ENCODE peak calls at places on chromosomes 16 and 17, in nine cellular contexts. One of them, this sample, is unnamed.

GRCh38 chr16:75048051-75048450 is 49.2 kb downstream of the ZNRF1 start:
- DNase-seq in endothelial cell: no peak
- DNase-seq in GM06990: no peak
- DNase-seq in CD8-positive, alpha-beta T cell: no peak
- DNase-seq in CD4-positive, alpha-beta T cell: no peak
- DNase-seq in tibial nerve: no peak
- DNase-seq in kidney epithelial cell: no peak
- DNase-seq in thoracic aorta: no peak
- DNase-seq in astrocyte of the cerebellum: no peak
- DNase-seq in this sample: no peak

GRCh38 chr16:27367463-27368357 is 34.3 kb upstream of the IL21R start:
- DNase-seq in thoracic aorta: peak
- DNase-seq in GM06990: peak
- DNase-seq in endothelial cell: peak
- DNase-seq in astrocyte of the cerebellum: peak
- DNase-seq in tibial nerve: peak
- DNase-seq in kidney epithelial cell: no peak
- DNase-seq in CD8-positive, alpha-beta T cell: peak
- DNase-seq in CD4-positive, alpha-beta T cell: peak
- DNase-seq in this sample: peak

GRCh38 chr17:58960068-58960467 is 146.6 kb downstream of the TRIM37 start:
- DNase-seq in endothelial cell: no peak
- DNase-seq in CD8-positive, alpha-beta T cell: no peak
- DNase-seq in tibial nerve: no peak
- DNase-seq in astrocyte of the cerebellum: peak
- DNase-seq in GM06990: peak
- DNase-seq in CD4-positive, alpha-beta T cell: no peak
- DNase-seq in thoracic aorta: no peak
- DNase-seq in kidney epithelial cell: peak
- DNase-seq in this sample: no peak

GRCh38 chr17:75557852-75558665 is 29.5 kb upstream of the MYO15B start:
- DNase-seq in tibial nerve: no peak
- DNase-seq in astrocyte of the cerebellum: no peak
- DNase-seq in CD4-positive, alpha-beta T cell: no peak
- DNase-seq in endothelial cell: no peak
- DNase-seq in thoracic aorta: no peak
- DNase-seq in kidney epithelial cell: no peak
- DNase-seq in CD8-positive, alpha-beta T cell: no peak
- DNase-seq in GM06990: no peak
- DNase-seq in this sample: no peak

GRCh38 chr16:56558024-56558747 is 6.7 kb upstream of the MT4 start:
- DNase-seq in CD4-positive, alpha-beta T cell: no peak
- DNase-seq in CD8-positive, alpha-beta T cell: no peak
- DNase-seq in thoracic aorta: no peak
- DNase-seq in tibial nerve: no peak
- DNase-seq in astrocyte of the cerebellum: peak
- DNase-seq in endothelial cell: no peak
- DNase-seq in GM06990: no peak
- DNase-seq in kidney epithelial cell: peak
- DNase-seq in this sample: no peak

GRCh38 chr17:68790931-68791330 is 164.3 kb downstream of the ABCA8 start:
- DNase-seq in endothelial cell: no peak
- DNase-seq in CD8-positive, alpha-beta T cell: no peak
- DNase-seq in tibial nerve: no peak
- DNase-seq in CD4-positive, alpha-beta T cell: no peak
- DNase-seq in kidney epithelial cell: no peak
- DNase-seq in GM06990: no peak
- DNase-seq in thoracic aorta: no peak
- DNase-seq in astrocyte of the cerebellum: no peak
- DNase-seq in this sample: no peak

GRCh38 chr17:13562271-13562800 is 39.4 kb downstream of the HS3ST3A1 start:
- DNase-seq in kidney epithelial cell: peak
- DNase-seq in tibial nerve: no peak
- DNase-seq in endothelial cell: no peak
- DNase-seq in thoracic aorta: no peak
- DNase-seq in GM06990: no peak
- DNase-seq in astrocyte of the cerebellum: no peak
- DNase-seq in CD8-positive, alpha-beta T cell: no peak
- DNase-seq in CD4-positive, alpha-beta T cell: no peak
- DNase-seq in this sample: no peak

GRCh38 chr17:41904242-41904841 is 14.4 kb downstream of the ACLY start:
- DNase-seq in thoracic aorta: no peak
- DNase-seq in tibial nerve: no peak
- DNase-seq in kidney epithelial cell: no peak
- DNase-seq in astrocyte of the cerebellum: no peak
- DNase-seq in GM06990: no peak
- DNase-seq in endothelial cell: no peak
- DNase-seq in CD4-positive, alpha-beta T cell: no peak
- DNase-seq in CD8-positive, alpha-beta T cell: no peak
- DNase-seq in this sample: no peak

GRCh38 chr17:83201206-83202001 is 122.0 kb downstream of the METRNL start:
- DNase-seq in CD4-positive, alpha-beta T cell: no peak
- DNase-seq in kidney epithelial cell: no peak
- DNase-seq in astrocyte of the cerebellum: no peak
- DNase-seq in GM06990: no peak
- DNase-seq in endothelial cell: peak
- DNase-seq in thoracic aorta: no peak
- DNase-seq in tibial nerve: peak
- DNase-seq in CD8-positive, alpha-beta T cell: no peak
- DNase-seq in this sample: peak

GRCh38 chr16:87271256-87271655 is 45.9 kb downstream of the C16orf95 start:
- DNase-seq in astrocyte of the cerebellum: no peak
- DNase-seq in GM06990: no peak
- DNase-seq in endothelial cell: no peak
- DNase-seq in thoracic aorta: no peak
- DNase-seq in CD8-positive, alpha-beta T cell: no peak
- DNase-seq in kidney epithelial cell: no peak
- DNase-seq in CD4-positive, alpha-beta T cell: no peak
- DNase-seq in tibial nerve: no peak
- DNase-seq in this sample: no peak

GRCh38 chr16:83328936-83329335 is 478.8 kb upstream of the HSBP1 start:
- DNase-seq in CD8-positive, alpha-beta T cell: no peak
- DNase-seq in tibial nerve: no peak
- DNase-seq in GM06990: no peak
- DNase-seq in CD4-positive, alpha-beta T cell: no peak
- DNase-seq in astrocyte of the cerebellum: no peak
- DNase-seq in kidney epithelial cell: no peak
- DNase-seq in endothelial cell: no peak
- DNase-seq in thoracic aorta: no peak
- DNase-seq in this sample: no peak

GRCh38 chr16:83335076-83335475 is 472.7 kb upstream of the HSBP1 start:
- DNase-seq in CD4-positive, alpha-beta T cell: no peak
- DNase-seq in astrocyte of the cerebellum: no peak
- DNase-seq in thoracic aorta: no peak
- DNase-seq in CD8-positive, alpha-beta T cell: no peak
- DNase-seq in kidney epithelial cell: no peak
- DNase-seq in GM06990: no peak
- DNase-seq in endothelial cell: no peak
- DNase-seq in tibial nerve: no peak
- DNase-seq in this sample: no peak

GRCh38 chr16:83329466-83329865 is 478.3 kb upstream of the HSBP1 start:
- DNase-seq in endothelial cell: no peak
- DNase-seq in kidney epithelial cell: no peak
- DNase-seq in CD8-positive, alpha-beta T cell: no peak
- DNase-seq in thoracic aorta: no peak
- DNase-seq in CD4-positive, alpha-beta T cell: no peak
- DNase-seq in GM06990: no peak
- DNase-seq in tibial nerve: no peak
- DNase-seq in astrocyte of the cerebellum: no peak
- DNase-seq in this sample: no peak

DNA sequence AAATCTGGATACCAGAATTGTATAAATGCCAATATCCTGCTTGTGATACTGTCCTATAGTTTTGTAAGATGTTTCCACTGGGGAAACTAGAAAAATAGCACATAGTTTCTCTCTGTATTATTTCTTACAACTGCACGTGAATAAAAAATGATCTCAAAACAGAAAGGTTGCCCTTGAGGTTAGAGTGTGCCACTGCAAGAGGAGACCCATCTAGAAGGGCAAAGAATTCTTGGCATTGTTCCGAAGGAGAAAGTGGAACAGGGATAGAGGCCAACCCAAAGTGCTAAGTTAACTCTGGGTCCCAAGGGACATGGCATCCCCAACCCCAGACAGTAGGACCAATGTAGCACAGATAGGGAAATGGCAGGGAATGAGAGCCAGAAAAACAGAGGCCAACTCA is 477.5 kb upstream of the HSBP1 start:
- DNase-seq in astrocyte of the cerebellum: no peak
- DNase-seq in thoracic aorta: no peak
- DNase-seq in CD8-positive, alpha-beta T cell: no peak
- DNase-seq in CD4-positive, alpha-beta T cell: no peak
- DNase-seq in tibial nerve: no peak
- DNase-seq in GM06990: no peak
- DNase-seq in kidney epithelial cell: no peak
- DNase-seq in endothelial cell: no peak
- DNase-seq in this sample: no peak
- TF ChIP-seq CTCF in astrocyte of the cerebellum: no peak
- TF ChIP-seq CTCF in thoracic aorta: no peak
- TF ChIP-seq CTCF in CD8-positive, alpha-beta T cell: no peak
- TF ChIP-seq CTCF in CD4-positive, alpha-beta T cell: no peak
- TF ChIP-seq CTCF in tibial nerve: no peak
- TF ChIP-seq CTCF in GM06990: no peak
- TF ChIP-seq CTCF in kidney epithelial cell: no peak
- TF ChIP-seq CTCF in endothelial cell: peak
- TF ChIP-seq CTCF in this sample: no peak

DNA sequence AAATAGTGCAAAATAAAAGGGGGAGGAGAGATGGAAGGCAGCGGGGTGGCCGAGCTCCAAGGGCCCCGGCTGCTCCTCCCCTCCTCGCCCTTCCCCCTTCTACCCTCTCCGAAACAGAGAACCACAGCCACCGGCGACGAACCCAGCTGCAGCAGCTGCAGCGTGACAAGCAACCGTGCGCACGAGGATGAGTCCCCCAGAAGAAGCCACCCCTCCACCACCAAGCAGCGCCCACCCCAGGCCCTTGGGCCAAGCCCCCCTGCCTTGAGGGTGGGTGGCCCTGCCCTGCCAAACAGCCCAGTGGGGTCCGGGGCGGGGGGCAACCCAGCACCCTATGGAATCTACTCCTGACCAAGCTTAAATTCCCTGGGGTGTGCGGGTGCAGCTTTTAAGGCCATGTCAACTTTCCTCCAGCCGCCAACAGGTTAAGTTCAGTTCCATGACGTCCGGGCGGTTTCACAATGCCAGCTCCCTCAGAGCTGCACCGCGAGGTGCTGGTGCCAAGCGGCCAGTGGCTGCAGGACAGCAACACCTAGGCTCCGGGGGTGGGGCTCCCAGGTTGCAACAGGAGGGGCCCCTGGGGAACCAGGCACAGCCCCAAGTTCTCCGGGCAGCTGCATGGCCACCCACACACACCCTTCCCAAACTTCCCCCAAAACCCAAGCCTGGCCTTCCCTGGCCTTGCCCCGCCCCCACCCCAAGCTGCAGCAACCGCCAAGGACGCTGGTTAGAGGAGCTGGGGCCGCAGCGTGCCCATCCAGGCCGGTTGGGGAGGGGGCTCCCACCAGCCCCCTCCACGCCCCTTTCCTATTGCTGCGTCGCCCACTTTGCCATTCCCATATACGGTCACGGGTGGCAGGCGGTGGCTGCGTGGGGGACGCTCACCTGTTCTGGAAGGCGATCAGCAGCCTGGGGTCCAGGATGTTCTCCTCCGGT is 2.0 kb downstream of the CBX4 start:
- DNase-seq in astrocyte of the cerebellum: no peak
- DNase-seq in tibial nerve: no peak
- DNase-seq in thoracic aorta: no peak
- DNase-seq in CD8-positive, alpha-beta T cell: peak
- DNase-seq in GM06990: peak
- DNase-seq in CD4-positive, alpha-beta T cell: no peak
- DNase-seq in endothelial cell: no peak
- DNase-seq in kidney epithelial cell: no peak
- DNase-seq in this sample: peak
- TF ChIP-seq CTCF in astrocyte of the cerebellum: no peak
- TF ChIP-seq CTCF in tibial nerve: peak
- TF ChIP-seq CTCF in thoracic aorta: no peak
- TF ChIP-seq CTCF in CD8-positive, alpha-beta T cell: no peak
- TF ChIP-seq CTCF in GM06990: no peak
- TF ChIP-seq CTCF in CD4-positive, alpha-beta T cell: no peak
- TF ChIP-seq CTCF in endothelial cell: no peak
- TF ChIP-seq CTCF in kidney epithelial cell: peak
- TF ChIP-seq CTCF in this sample: no peak

GRCh38 chr16:1613728-1614225 is 1.6 kb downstream of the CRAMP1 start:
- DNase-seq in CD8-positive, alpha-beta T cell: no peak
- DNase-seq in kidney epithelial cell: no peak
- DNase-seq in GM06990: no peak
- DNase-seq in CD4-positive, alpha-beta T cell: no peak
- DNase-seq in thoracic aorta: no peak
- DNase-seq in astrocyte of the cerebellum: no peak
- DNase-seq in endothelial cell: peak
- DNase-seq in tibial nerve: no peak
- DNase-seq in this sample: no peak
- TF ChIP-seq CTCF in CD8-positive, alpha-beta T cell: no peak
- TF ChIP-seq CTCF in kidney epithelial cell: no peak
- TF ChIP-seq CTCF in GM06990: no peak
- TF ChIP-seq CTCF in CD4-positive, alpha-beta T cell: no peak
- TF ChIP-seq CTCF in thoracic aorta: no peak
- TF ChIP-seq CTCF in astrocyte of the cerebellum: no peak
- TF ChIP-seq CTCF in endothelial cell: no peak
- TF ChIP-seq CTCF in tibial nerve: no peak
- TF ChIP-seq CTCF in this sample: no peak

GRCh38 chr17:20941872-20942271 is 100.9 kb downstream of the USP22 start:
- DNase-seq in endothelial cell: no peak
- DNase-seq in CD4-positive, alpha-beta T cell: no peak
- DNase-seq in CD8-positive, alpha-beta T cell: no peak
- DNase-seq in kidney epithelial cell: no peak
- DNase-seq in thoracic aorta: no peak
- DNase-seq in astrocyte of the cerebellum: no peak
- DNase-seq in tibial nerve: no peak
- DNase-seq in GM06990: no peak
- DNase-seq in this sample: no peak

GRCh38 chr17:20948984-20949777 is 93.6 kb downstream of the USP22 start:
- DNase-seq in CD4-positive, alpha-beta T cell: no peak
- DNase-seq in kidney epithelial cell: no peak
- DNase-seq in thoracic aorta: no peak
- DNase-seq in astrocyte of the cerebellum: no peak
- DNase-seq in tibial nerve: no peak
- DNase-seq in GM06990: no peak
- DNase-seq in endothelial cell: no peak
- DNase-seq in CD8-positive, alpha-beta T cell: no peak
- DNase-seq in this sample: no peak

DNA sequence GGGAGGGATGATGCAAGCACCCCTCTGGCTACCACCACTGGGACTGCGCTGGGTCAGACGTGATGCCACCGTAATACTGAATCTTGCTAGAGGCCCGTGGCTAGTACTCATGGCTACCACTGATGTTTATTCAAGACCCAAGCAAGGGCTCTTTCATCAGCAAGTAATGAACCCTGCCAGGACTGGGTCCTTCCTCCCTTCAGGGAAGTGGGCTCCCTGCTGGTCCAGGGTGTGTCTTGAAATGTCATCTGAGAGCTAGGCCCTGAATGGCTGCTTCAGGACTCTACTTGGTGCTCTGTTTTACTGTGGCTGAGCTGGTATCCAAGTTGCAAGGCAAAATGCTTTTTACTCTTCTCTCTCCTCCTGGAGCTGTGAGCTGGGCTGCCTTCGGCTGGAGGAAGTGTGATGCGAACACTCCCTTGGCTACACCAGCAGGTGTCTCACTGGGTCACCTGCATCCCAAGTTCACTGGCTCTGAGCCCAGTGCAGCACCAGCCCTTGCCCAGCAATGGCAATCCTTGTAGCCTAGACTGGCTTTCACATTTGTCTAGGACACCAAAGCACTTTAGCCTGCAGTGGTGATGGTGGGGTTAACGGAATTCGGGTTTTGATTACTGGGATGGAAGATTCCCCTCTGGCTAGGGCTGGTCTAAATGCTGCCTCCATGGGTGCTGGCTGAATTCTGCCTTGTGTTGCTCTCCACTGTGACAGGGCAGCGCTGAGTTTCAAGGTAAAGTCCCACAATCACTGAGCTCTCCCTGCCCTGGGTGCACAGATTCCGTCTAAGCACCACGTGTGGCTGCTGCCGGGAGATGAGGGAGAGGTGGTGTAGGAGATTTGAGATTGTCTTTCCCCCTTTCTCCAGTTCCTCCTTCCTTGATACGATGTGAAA is 98.6 kb downstream of the USP22 start:
- DNase-seq in GM06990: no peak
- DNase-seq in CD8-positive, alpha-beta T cell: no peak
- DNase-seq in thoracic aorta: no peak
- DNase-seq in kidney epithelial cell: no peak
- DNase-seq in endothelial cell: peak
- DNase-seq in tibial nerve: no peak
- DNase-seq in CD4-positive, alpha-beta T cell: no peak
- DNase-seq in astrocyte of the cerebellum: no peak
- DNase-seq in this sample: no peak
- TF ChIP-seq CTCF in GM06990: peak
- TF ChIP-seq CTCF in CD8-positive, alpha-beta T cell: no peak
- TF ChIP-seq CTCF in thoracic aorta: no peak
- TF ChIP-seq CTCF in kidney epithelial cell: peak
- TF ChIP-seq CTCF in endothelial cell: peak
- TF ChIP-seq CTCF in tibial nerve: no peak
- TF ChIP-seq CTCF in CD4-positive, alpha-beta T cell: no peak
- TF ChIP-seq CTCF in astrocyte of the cerebellum: peak
- TF ChIP-seq CTCF in this sample: no peak